ENCODE peak calls at places on chromosomes 6 and 20, in five cellular contexts. B, M, C, E and N are unnamed samples.

GRCh38 chr20:38168791-38169589 is 3.9 kb upstream of the TGM2 start:
- DNase-seq in B (no peak), M (no peak), C (peak), E (no peak), N (no peak)

GRCh38 chr6:164322533-164322932 is 908.0 kb downstream of the QKI start:
- DNase-seq in B (no peak), M (no peak), C (no peak), E (no peak), N (no peak)

GRCh38 chr6:124795879-124796838 is 166.1 kb upstream of the RNF217 start:
- DNase-seq in B (no peak), M (no peak), C (peak), E (no peak), N (peak)

GRCh38 chr6:114007451-114007953 is 36.6 kb upstream of the HDAC2 start:
- DNase-seq in B (no peak), M (no peak), C (no peak), E (no peak), N (no peak)

GRCh38 chr20:22601361-22602141 is 17.2 kb upstream of the FOXA2 start:
- DNase-seq in B (no peak), M (peak), C (no peak), E (no peak), N (no peak)

GRCh38 chr6:119308994-119309657 is 40.4 kb downstream of the MAN1A1 start:
- DNase-seq in B (no peak), M (no peak), C (no peak), E (no peak), N (no peak)

GRCh38 chr20:11302436-11302835 is 615.3 kb upstream of the BTBD3 start:
- DNase-seq in B (no peak), M (no peak), C (no peak), E (no peak), N (no peak)

GRCh38 chr6:85637579-85637978 is 5.1 kb downstream of the SYNCRIP start:
- DNase-seq in B (no peak), M (no peak), C (no peak), E (no peak), N (no peak)

GRCh38 chr6:89037156-89037900 is 43.2 kb upstream of the PNRC1 start:
- DNase-seq in B (no peak), M (no peak), C (no peak), E (no peak), N (no peak)

DNA sequence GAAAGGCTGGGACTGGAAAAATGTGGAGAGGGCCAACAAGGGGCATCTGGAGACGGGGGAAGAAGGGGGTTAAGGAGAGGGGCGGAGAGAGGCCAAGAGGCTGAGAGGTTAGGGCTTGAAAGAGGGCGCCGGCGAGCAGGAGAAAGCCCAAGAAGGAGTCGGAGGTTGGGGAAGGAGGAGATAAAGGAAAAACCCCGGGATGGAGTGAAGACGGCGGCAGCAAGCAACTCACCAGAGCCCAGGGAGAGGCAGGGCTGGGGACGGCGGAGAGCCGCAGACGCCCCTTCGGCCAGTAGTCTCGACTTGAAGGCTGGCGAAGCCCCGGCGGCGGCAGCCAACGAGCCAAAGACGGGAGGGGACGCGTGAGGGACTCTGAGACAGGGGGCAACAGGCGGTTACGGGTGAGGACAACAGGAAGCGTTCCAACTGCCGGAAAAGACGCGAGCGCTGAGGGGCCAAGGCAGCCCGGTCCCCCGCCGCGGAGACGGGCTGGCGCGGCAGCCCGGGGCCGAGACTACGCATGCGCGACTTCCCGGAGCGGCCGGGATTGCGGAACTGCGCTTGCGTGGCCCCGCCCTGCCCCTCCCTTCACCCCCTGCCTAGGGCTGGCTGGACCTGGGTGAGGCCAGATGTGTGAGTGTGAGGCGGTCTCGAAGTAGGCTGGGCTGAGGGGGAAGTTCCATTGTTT is at the start of gene STK38:
- DNase-seq in B (peak), M (peak), C (peak), E (peak), N (peak)
- TF ChIP-seq POLR2A in B (peak), M (peak), C (peak), E (peak), N (peak)

GRCh38 chr6:33081098-33081824 is 5.5 kb downstream of the HLA-DPB1 start:
- DNase-seq in B (no peak), M (no peak), C (no peak), E (no peak), N (no peak)

GRCh38 chr6:33078919-33079521 is 3.2 kb downstream of the HLA-DPB1 start:
- DNase-seq in B (no peak), M (no peak), C (no peak), E (no peak), N (no peak)

GRCh38 chr6:33079575-33079974 is 3.8 kb downstream of the HLA-DPB1 start:
- DNase-seq in B (no peak), M (no peak), C (no peak), E (no peak), N (no peak)

GRCh38 chr6:33078442-33078841 is 2.7 kb downstream of the HLA-DPB1 start:
- DNase-seq in B (no peak), M (no peak), C (no peak), E (no peak), N (no peak)

GRCh38 chr6:33080127-33081089 is 4.6 kb downstream of the HLA-DPB1 start:
- DNase-seq in B (peak), M (no peak), C (no peak), E (no peak), N (no peak)
- TF ChIP-seq POLR2A in B (peak), M (no peak), C (no peak), E (peak), N (no peak)

GRCh38 chr20:35206802-35207201 is 19.7 kb upstream of the MMP24 start:
- DNase-seq in B (no peak), M (no peak), C (no peak), E (no peak), N (no peak)

GRCh38 chr20:35207950-35208611 is 18.4 kb upstream of the MMP24 start:
- DNase-seq in B (peak), M (peak), C (peak), E (peak), N (no peak)
- TF ChIP-seq POLR2A in B (no peak), M (no peak), C (no peak), E (no peak), N (no peak)

GRCh38 chr20:19886666-19887288 is 128.7 kb downstream of the RIN2 start:
- DNase-seq in B (peak), M (peak), C (no peak), E (no peak), N (no peak)

GRCh38 chr20:19887566-19888268 is 129.4 kb upstream of the NAA20 start:
- DNase-seq in B (no peak), M (no peak), C (no peak), E (no peak), N (no peak)

GRCh38 chr20:19890358-19891117 is 126.6 kb upstream of the NAA20 start:
- DNase-seq in B (no peak), M (no peak), C (no peak), E (no peak), N (no peak)

GRCh38 chr20:19888269-19888669 is 128.9 kb upstream of the NAA20 start:
- DNase-seq in B (peak), M (no peak), C (no peak), E (no peak), N (no peak)

DNA sequence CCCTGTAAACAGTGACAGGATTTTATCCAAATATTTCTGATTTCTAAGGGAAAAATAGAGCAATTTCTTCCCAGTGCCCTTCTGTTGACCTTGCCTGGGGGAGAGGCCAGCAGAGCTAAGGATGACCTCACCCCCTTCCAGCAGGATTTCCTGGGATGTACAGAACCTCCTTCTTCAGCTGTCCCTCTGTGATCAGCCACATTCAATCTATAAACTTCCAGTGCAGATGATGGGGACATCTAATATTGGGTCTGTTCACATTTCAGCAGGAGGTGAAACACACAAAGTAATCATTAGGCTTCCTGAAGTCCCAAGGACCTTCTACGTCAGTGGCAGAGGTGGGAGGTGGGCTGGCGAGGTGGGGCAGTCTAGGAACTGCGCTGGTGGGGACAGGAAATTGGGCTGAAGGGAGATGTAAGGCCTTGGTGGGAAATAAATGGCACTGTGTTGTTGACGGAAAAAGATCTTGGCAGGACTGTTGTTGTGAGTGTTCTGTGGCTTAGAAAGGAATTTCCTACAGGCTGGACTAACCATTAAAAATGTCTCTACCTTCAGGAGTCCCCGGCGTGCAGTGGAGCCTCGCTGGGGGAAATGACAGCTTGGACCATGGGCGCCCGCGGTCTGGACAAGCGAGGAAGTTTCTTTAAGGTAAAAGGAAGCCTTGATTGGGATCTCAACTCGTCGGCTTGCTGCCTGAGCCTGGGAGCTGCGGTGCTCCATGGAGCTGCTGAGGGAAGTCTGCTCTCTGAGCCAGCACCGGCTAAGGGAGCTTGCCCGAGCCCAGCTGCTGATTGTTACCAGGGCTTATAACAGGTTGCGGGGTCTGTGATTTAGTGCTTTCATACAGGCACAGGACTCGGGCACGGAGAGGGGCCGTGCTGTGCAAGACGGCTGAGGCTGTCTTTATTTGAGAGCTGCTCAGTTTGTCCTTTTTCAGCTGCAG is 127.9 kb upstream of the NAA20 start:
- DNase-seq in B (peak), M (no peak), C (no peak), E (peak), N (peak)
- TF ChIP-seq POLR2A in B (peak), M (no peak), C (no peak), E (no peak), N (no peak)